ENCODE peak calls at places on chromosomes 2 and 18, in five cellular contexts. I is lower lobe of right lung, M is mammary epithelial cell, Z is MM.1S, Y is fibroblast of the aortic adventitia. O is an unnamed sample.

GRCh38 chr2:38751847-38752410 is 768 bp upstream of the SRSF7 start:
- DNase-seq in I (no peak), M (no peak), Z (no peak), Y (no peak), O (no peak)

GRCh38 chr2:127149384-127149783 is 42.4 kb upstream of the BIN1 start:
- DNase-seq in I (no peak), M (peak), Z (no peak), Y (peak), O (peak)

GRCh38 chr2:39902103-39902502 is 123.0 kb upstream of the THUMPD2 start:
- DNase-seq in I (no peak), M (peak), Z (no peak), Y (peak), O (peak)

GRCh38 chr2:40027968-40028367 is 248.9 kb upstream of the THUMPD2 start:
- DNase-seq in I (no peak), M (peak), Z (no peak), Y (no peak), O (no peak)

GRCh38 chr2:159706385-159706980 is 5.8 kb upstream of the MARCHF7 start:
- DNase-seq in I (no peak), M (no peak), Z (no peak), Y (peak), O (peak)

GRCh38 chr2:72431737-72432136 is 284.1 kb upstream of the CYP26B1 start:
- DNase-seq in I (no peak), M (no peak), Z (no peak), Y (no peak), O (no peak)

GRCh38 chr2:24456610-24457556 is 34.2 kb upstream of the NCOA1 start:
- DNase-seq in I (no peak), M (peak), Z (no peak), Y (peak), O (peak)

GRCh38 chr2:20282916-20283592 is 58.1 kb upstream of the SDC1 start:
- DNase-seq in I (no peak), M (no peak), Z (no peak), Y (peak), O (peak)

GRCh38 chr2:160387558-160388262 is 105.9 kb downstream of the RBMS1 start:
- DNase-seq in I (no peak), M (peak), Z (no peak), Y (peak), O (peak)

GRCh38 chr18:36724591-36725001 is 104.2 kb downstream of the TPGS2 start:
- DNase-seq in I (no peak), M (no peak), Z (no peak), Y (peak), O (no peak)

GRCh38 chr2:208948073-208948472 is 475.8 kb upstream of the MAP2 start:
- DNase-seq in I (no peak), M (no peak), Z (no peak), Y (no peak), O (no peak)

GRCh38 chr2:227860116-227860724 is 11.2 kb upstream of the DAW1 start:
- DNase-seq in I (no peak), M (no peak), Z (no peak), Y (peak), O (no peak)

GRCh38 chr18:63505566-63506335 is 29.0 kb downstream of the SERPINB5 start:
- DNase-seq in I (no peak), M (peak), Z (peak), Y (peak), O (peak)

GRCh38 chr2:150097891-150098595 is 389.4 kb downstream of the RND3 start:
- DNase-seq in I (no peak), M (peak), Z (peak), Y (peak), O (peak)

GRCh38 chr2:23009545-23010149 is 375.3 kb upstream of the KLHL29 start:
- DNase-seq in I (no peak), M (no peak), Z (no peak), Y (peak), O (peak)

GRCh38 chr18:49764032-49764431 is 49.3 kb downstream of the ACAA2 start:
- DNase-seq in I (no peak), M (no peak), Z (no peak), Y (peak), O (peak)

GRCh38 chr2:54336136-54336976 is 80.3 kb upstream of the TSPYL6 start:
- DNase-seq in I (no peak), M (peak), Z (no peak), Y (peak), O (peak)

GRCh38 chr2:85804583-85804982 is 50.8 kb downstream of the ATOH8 start:
- DNase-seq in I (no peak), M (no peak), Z (no peak), Y (peak), O (no peak)

GRCh38 chr2:88038263-88039105 is 17.1 kb downstream of the KRCC1 start:
- DNase-seq in I (no peak), M (peak), Z (no peak), Y (peak), O (peak)

GRCh38 chr18:44474067-44474411 is 206.6 kb upstream of the SETBP1 start:
- DNase-seq in I (no peak), M (no peak), Z (no peak), Y (no peak), O (no peak)

GRCh38 chr2:64626963-64627760 is 26.6 kb downstream of the SERTAD2 start:
- DNase-seq in I (no peak), M (no peak), Z (no peak), Y (no peak), O (no peak)
- TF ChIP-seq CTCF in I (no peak), M (no peak), Z (no peak), Y (no peak), O (no peak)

GRCh38 chr2:240021488-240022104 is 3.5 kb downstream of the NDUFA10 start:
- DNase-seq in I (peak), M (peak), Z (peak), Y (peak), O (peak)

GRCh38 chr2:240024766-240025165 is 376 bp downstream of the NDUFA10 start:
- DNase-seq in I (peak), M (peak), Z (peak), Y (peak), O (peak)

GRCh38 chr2:240018071-240018750 is 6.9 kb downstream of the NDUFA10 start:
- DNase-seq in I (no peak), M (no peak), Z (no peak), Y (no peak), O (no peak)

GRCh38 chr2:240023792-240024191 is 1.4 kb downstream of the NDUFA10 start:
- DNase-seq in I (no peak), M (no peak), Z (no peak), Y (no peak), O (no peak)
- H3K4me3 ChIP-seq in I (peak), M (peak), Z (peak), Y (peak), O (peak)

GRCh38 chr2:71336802-71337201 is 5.2 kb downstream of the ZNF638 start:
- DNase-seq in I (no peak), M (peak), Z (no peak), Y (peak), O (peak)

GRCh38 chr2:71339685-71340084 is 8.1 kb downstream of the ZNF638 start:
- DNase-seq in I (no peak), M (no peak), Z (no peak), Y (no peak), O (no peak)

GRCh38 chr2:71337776-71338175 is 6.2 kb downstream of the ZNF638 start:
- DNase-seq in I (no peak), M (no peak), Z (no peak), Y (peak), O (no peak)

GRCh38 chr2:71341645-71342044 is 10.1 kb downstream of the ZNF638 start:
- DNase-seq in I (no peak), M (no peak), Z (no peak), Y (peak), O (no peak)

DNA sequence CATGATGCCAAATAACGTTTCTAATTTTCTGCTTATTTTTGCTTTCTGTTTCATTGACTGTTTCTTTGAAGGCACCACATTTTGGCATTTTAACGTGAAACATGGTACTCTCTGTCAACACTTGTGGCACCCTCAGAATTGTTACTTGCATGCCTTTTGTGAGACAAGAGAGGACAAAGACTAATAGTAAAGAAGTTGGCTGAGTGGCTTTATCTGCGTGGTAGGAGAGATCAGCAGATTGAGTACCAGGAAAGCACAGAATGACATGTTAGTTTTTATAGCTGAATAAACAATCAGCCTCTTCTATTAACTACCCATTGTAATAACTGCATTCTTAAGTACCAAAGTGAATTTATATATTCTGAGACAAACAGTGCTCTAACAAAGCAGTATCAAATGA is 8.6 kb downstream of the ZNF638 start:
- DNase-seq in I (no peak), M (no peak), Z (no peak), Y (no peak), O (no peak)
- TF ChIP-seq CTCF in I (no peak), M (no peak), Z (no peak), Y (no peak), O (no peak)

GRCh38 chr2:215419769-215420470 is 15.9 kb downstream of the FN1 start:
- DNase-seq in I (no peak), M (no peak), Z (no peak), Y (no peak), O (no peak)

GRCh38 chr2:215417400-215417951 is 18.4 kb downstream of the FN1 start:
- DNase-seq in I (no peak), M (no peak), Z (no peak), Y (no peak), O (peak)

GRCh38 chr2:215416656-215417055 is 19.2 kb downstream of the FN1 start:
- DNase-seq in I (no peak), M (no peak), Z (no peak), Y (no peak), O (no peak)

GRCh38 chr2:215419113-215419512 is 16.8 kb downstream of the FN1 start:
- DNase-seq in I (no peak), M (no peak), Z (no peak), Y (no peak), O (no peak)

DNA sequence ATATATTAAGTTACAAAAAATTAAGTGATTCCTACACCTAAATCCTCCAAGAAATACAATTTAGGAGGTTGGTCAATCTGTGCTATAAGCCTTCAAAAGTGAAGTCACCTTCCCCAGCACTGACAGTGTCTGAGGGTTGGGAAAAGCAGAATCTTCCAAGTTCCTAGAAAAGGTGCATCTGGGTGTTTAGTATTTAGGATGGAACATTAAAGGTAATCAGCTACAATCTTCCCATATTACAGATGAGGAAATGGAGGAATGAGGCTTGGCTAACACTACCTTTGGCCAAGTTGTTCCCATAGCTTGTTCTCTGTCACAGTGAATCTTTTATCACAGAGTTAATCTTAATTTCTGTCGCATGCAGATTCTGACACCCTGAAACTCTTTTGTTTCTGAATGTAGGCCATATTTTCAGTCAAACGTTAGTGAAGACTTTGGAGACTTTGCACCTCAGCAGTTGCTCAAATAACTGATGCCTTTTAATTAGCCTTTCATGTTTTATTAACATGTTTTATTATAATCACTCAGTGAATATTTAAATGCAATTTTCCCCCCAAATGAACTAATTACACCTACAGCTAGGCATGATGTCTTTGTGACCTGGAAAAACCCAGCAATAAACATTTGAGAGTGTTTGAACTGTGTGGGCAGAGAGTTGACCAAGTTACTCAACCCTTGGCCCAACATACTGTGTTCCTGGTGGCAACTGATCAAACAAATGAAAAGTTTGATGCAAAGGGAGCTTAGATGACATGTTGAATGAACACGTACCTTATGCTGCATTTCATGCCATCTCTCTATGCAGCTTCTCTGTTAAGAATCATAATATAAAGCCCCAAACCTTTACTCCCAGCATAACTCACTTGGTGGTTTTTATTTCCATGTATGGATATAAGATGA is 17.6 kb downstream of the FN1 start:
- DNase-seq in I (no peak), M (no peak), Z (no peak), Y (no peak), O (no peak)
- H3K4me3 ChIP-seq in I (no peak), M (no peak), Z (no peak), Y (no peak), O (no peak)

DNA sequence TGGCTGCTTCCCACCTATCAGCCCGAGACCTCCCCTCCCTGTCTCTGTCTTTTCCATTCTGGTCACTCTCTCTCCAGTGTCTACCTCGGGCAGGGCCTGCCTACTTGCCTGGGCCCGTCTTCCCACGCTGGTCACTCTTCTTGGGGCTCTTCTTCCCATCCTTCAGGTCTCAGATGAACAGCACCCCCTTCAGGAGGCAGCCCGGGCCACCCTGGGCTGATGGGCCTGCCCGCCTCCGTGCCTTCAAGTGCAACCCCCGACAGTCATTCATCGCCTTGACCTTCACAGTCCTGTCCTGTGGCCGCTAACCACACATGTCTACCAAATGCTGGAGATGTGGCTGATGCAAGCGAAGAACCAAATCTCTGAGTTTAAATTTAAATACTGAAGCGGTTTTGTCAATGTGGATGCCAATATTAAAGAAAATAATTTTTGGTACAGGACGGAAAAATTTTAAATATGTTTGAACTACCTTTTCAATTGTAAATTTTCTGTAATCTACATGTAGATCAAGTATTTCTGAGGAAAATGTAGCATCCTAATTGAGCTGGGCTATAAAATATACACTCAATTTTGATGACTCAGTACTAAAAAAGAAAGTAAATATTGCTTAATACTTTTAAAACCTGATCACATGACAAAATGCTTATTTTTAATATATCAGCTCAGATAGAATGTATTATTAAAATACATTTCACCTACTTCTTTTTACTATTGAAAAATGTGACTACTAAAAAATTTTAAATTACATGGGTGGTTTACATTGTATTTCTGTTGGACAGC is 96.4 kb downstream of the LAMA1 start:
- DNase-seq in I (no peak), M (no peak), Z (no peak), Y (no peak), O (no peak)
- TF ChIP-seq CTCF in I (no peak), M (no peak), Z (no peak), Y (no peak), O (no peak)

O was measured in fibroblast of villous mesenchyme.